ENCODE peak calls at places on chromosome 19, in six cellular contexts. H is small intestine, W is upper lobe of left lung, V is neural progenitor cell, E is neuronal stem cell, K is OCI-LY7. L is an unnamed sample.

GRCh38 chr19:55704494-55705245 is 29.6 kb downstream of the EPN1 start:
- DNase-seq in H (no peak), W (no peak), V (no peak), E (no peak), K (peak), L (peak)

GRCh38 chr19:2691951-2692350 is 10.5 kb downstream of the GNG7 start:
- DNase-seq in H (no peak), W (no peak), V (no peak), E (no peak), K (no peak), L (no peak)

GRCh38 chr19:6241056-6241455 is 38.7 kb downstream of the MLLT1 start:
- DNase-seq in H (no peak), W (no peak), V (no peak), E (no peak), K (no peak), L (no peak)

GRCh38 chr19:18292460-18292809 is 11.0 kb upstream of the JUND start:
- DNase-seq in H (peak), W (peak), V (no peak), E (no peak), K (no peak), L (no peak)

GRCh38 chr19:40219721-40220276 is 1.6 kb upstream of the TTC9B start:
- DNase-seq in H (peak), W (no peak), V (no peak), E (no peak), K (no peak), L (no peak)

GRCh38 chr19:867301-867793 is 7.9 kb downstream of the CFD start:
- DNase-seq in H (no peak), W (no peak), V (peak), E (no peak), K (no peak), L (no peak)

GRCh38 chr19:13909430-13909829 is 3.4 kb downstream of the CC2D1A start:
- DNase-seq in H (peak), W (no peak), V (no peak), E (no peak), K (no peak), L (no peak)

GRCh38 chr19:13154911-13155471 is 4.8 kb downstream of the IER2 start:
- DNase-seq in H (peak), W (peak), V (peak), E (peak), K (peak), L (peak)

GRCh38 chr19:34773555-34773864 is 495 bp upstream of the ZNF599 start:
- DNase-seq in H (no peak), W (no peak), V (no peak), E (no peak), K (no peak), L (no peak)
- H3K4me3 ChIP-seq in H (no peak), W (peak), V (peak), E (peak), K (peak), L (peak)

DNA sequence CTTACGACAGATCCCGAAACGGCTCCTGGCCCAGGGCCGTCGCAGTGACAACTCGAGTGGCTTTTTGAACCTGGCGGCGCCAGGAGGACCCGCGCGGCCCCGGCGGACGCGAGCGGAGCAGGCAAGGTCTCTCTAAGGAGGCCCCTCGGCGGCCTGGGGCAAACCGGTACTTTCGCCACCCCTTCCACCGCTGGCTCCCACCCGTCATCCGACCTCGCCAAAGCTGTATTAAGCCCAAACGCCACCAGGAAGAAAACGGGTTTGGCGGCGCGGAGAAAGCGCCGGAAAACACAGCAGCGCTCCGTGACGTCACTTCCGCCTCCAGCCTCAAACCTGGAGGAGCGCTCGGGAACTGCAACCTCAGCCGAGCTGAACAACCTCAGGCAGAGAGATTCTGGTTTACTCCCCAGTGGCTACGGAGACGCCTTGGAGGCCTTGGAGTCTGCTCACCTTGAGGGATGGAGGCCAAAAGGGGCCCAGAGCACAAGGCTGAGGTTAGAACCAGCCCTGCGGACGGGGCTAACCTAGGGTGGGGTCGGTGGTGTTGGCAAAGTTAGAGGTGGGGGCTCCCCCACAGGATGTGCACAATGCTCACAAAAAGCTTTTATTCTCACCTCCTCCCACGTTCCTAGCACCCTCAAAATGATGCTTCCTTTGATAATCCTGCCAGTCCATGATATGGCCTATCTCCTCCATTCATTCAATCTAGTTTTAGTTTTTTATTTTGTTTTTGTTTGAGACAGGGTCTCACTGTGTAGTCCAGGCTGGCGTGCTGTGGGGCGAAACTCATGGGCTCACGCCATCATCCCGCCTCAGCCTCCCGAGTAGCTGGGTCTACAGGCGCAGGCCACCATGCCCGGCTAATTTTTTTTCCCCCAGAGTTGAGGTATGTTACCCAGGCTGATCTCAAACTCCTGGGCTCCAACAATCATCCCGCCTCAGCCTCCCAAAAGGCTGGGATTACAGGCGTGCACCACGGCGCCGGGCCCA is at the start of gene ZNF266:
- DNase-seq in H (peak), W (peak), V (peak), E (peak), K (peak), L (peak)
- H3K4me3 ChIP-seq in H (peak), W (peak), V (peak), E (peak), K (peak), L (peak)

GRCh38 chr19:36638862-36639510 is 27.7 kb downstream of the ZNF461 start:
- DNase-seq in H (no peak), W (no peak), V (no peak), E (no peak), K (no peak), L (no peak)

GRCh38 chr19:36635342-36635741 is 30.2 kb downstream of the ZNF382 start:
- DNase-seq in H (no peak), W (no peak), V (no peak), E (no peak), K (no peak), L (no peak)
- H3K4me3 ChIP-seq in H (no peak), W (no peak), V (no peak), E (no peak), K (no peak), L (no peak)

GRCh38 chr19:53978975-53979801 is 12.2 kb upstream of the CACNG6 start:
- DNase-seq in H (no peak), W (no peak), V (no peak), E (no peak), K (no peak), L (no peak)

GRCh38 chr19:53981408-53981998 is 9.9 kb upstream of the CACNG6 start:
- DNase-seq in H (no peak), W (no peak), V (no peak), E (no peak), K (no peak), L (no peak)

GRCh38 chr19:53977429-53977990 is 13.9 kb upstream of the CACNG6 start:
- DNase-seq in H (peak), W (peak), V (peak), E (peak), K (peak), L (peak)

GRCh38 chr19:53980553-53981407 is 10.7 kb upstream of the CACNG6 start:
- DNase-seq in H (peak), W (no peak), V (peak), E (no peak), K (no peak), L (no peak)

DNA sequence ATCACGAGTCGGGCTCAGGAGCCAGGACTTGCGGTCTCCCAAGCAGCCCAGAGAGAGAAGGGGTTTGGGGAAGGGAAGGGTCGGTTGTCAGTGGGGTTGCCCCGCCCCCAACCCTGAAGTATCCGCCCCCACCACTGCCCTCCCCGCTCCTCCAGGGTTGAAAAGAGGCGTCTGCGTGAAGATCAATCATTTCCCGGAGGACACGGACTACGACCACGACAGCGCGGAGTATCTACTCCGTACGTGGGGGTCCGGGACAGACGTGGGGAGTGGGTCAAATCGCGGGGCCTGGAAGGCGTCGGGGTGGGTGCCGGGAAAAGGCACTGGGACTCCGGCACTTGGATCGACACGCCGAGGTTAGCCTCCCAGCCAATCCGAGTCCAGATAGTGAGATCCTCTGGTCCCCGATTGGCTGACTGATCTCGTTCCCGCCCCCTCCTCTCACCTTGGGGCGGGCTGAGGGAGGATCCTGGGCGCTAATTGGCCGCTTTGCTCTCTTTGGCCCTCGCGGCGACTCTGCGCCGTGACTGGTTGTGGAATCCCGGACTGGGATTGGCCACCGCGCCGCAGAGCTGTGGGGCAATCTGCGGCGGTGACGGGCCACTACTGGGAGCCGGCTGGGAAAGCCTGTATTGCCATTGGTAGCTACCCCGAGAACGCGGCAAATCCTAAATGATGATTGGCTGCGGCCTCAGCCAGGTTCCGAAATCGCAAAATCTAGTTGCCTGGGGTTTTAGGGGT is 13.3 kb upstream of the CACNG6 start:
- DNase-seq in H (no peak), W (no peak), V (peak), E (peak), K (no peak), L (no peak)
- H3K4me3 ChIP-seq in H (no peak), W (peak), V (peak), E (no peak), K (no peak), L (peak)

DNA sequence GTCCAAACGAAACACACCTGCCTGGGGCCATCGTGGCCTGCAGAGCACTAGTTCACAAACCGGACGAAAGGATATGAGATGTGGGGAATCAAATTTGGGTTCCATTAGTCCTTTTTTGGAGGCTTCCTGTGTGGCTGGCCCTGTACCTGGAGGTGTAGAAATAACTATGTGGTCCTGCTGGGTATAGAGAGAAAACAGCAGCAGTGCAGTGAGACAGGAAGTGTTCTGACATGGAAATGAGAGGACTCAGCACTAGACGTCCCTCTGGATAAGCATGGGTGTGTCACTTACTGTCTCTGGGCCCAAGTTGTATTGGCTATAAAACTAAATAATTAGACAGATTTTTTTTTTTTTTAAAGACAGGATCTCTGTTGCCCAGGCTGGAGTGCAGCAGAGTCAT is 12.3 kb downstream of the KDELR1 start:
- DNase-seq in H (peak), W (no peak), V (no peak), E (no peak), K (no peak), L (no peak)
- H3K4me3 ChIP-seq in H (no peak), W (no peak), V (no peak), E (no peak), K (no peak), L (no peak)

L was measured in tibial artery.